ENCODE peak calls at places on chromosomes 4 and X, in ten cellular contexts. P is mesenchymal stem cell; G is ELF-1; C is activated CD4-positive, alpha-beta T cell treated with anti-CD3 and anti-CD28 coated beads, Interleukin-2, amount 50 U/mL, for 1 hour; W is activated T-helper 1 cell treated with Interleukin-2 at 50 U/mL for 16 hours; O is activated T-cell treated with anti-CD3 and anti-CD28 coated beads, Interleukin-2, amount 50 U/mL, for 1 hour; R is esophagus squamous epithelium; H is central memory CD4-positive, alpha-beta T cell; T is HAP-1; X is RKO. N is an unnamed sample.

GRCh38 chrX:48071064-48071985 is at the start of gene ZNF630:
- DNase-seq in P (peak), G (peak), C (peak), W (peak), O (peak), R (peak), H (peak), T (no peak), X (peak), N (peak)

GRCh38 chr4:111512081-111512774 is 633.0 kb upstream of the FAM241A start:
- DNase-seq in P (peak), G (no peak), C (no peak), W (no peak), O (no peak), R (no peak), H (no peak), T (no peak), X (peak), N (no peak)

GRCh38 chr4:144302704-144303536 is 162.4 kb upstream of the GYPA start:
- DNase-seq in P (no peak), G (no peak), C (no peak), W (no peak), O (no peak), R (no peak), H (no peak), T (no peak), X (no peak), N (no peak)

GRCh38 chr4:160580581-160580980 is 1477.7 kb downstream of the RAPGEF2 start:
- DNase-seq in P (no peak), G (no peak), C (no peak), W (no peak), O (no peak), R (no peak), H (no peak), T (no peak), X (no peak), N (no peak)

GRCh38 chr4:2006956-2007653 is 1.7 kb downstream of the NELFA start:
- DNase-seq in P (peak), G (no peak), C (no peak), W (no peak), O (no peak), R (no peak), H (no peak), T (no peak), X (peak), N (no peak)

GRCh38 chr4:12122316-12122715 is 693.6 kb upstream of the HS3ST1 start:
- DNase-seq in P (no peak), G (no peak), C (no peak), W (no peak), O (no peak), R (no peak), H (no peak), T (no peak), X (no peak), N (no peak)

GRCh38 chrX:132017431-132018185 is 5.5 kb upstream of the STK26 start:
- DNase-seq in P (no peak), G (no peak), C (no peak), W (no peak), O (no peak), R (no peak), H (no peak), T (no peak), X (no peak), N (peak)

GRCh38 chr4:85039526-85039925 is 73.0 kb upstream of the WDFY3 start:
- DNase-seq in P (peak), G (no peak), C (no peak), W (no peak), O (no peak), R (no peak), H (no peak), T (no peak), X (peak), N (no peak)

GRCh38 chrX:2434270-2434669 is 66.5 kb downstream of the DHRSX start:
- DNase-seq in P (no peak), G (no peak), C (no peak), W (no peak), O (no peak), R (no peak), H (no peak), T (no peak), X (no peak), N (no peak)

GRCh38 chrX:73977542-73978169 is 326.3 kb upstream of the ZCCHC13 start:
- DNase-seq in P (peak), G (peak), C (no peak), W (no peak), O (no peak), R (no peak), H (peak), T (peak), X (no peak), N (peak)

GRCh38 chr4:148065069-148065468 is 333.2 kb downstream of the ARHGAP10 start:
- DNase-seq in P (peak), G (no peak), C (no peak), W (no peak), O (no peak), R (no peak), H (no peak), T (no peak), X (no peak), N (no peak)

GRCh38 chr4:14695411-14695810 is 306.9 kb upstream of the CPEB2 start:
- DNase-seq in P (no peak), G (no peak), C (no peak), W (no peak), O (no peak), R (no peak), H (no peak), T (no peak), X (no peak), N (no peak)

GRCh38 chr4:183588169-183588675 is 70.8 kb downstream of the RWDD4 start:
- DNase-seq in P (peak), G (no peak), C (no peak), W (no peak), O (no peak), R (no peak), H (no peak), T (peak), X (no peak), N (no peak)

GRCh38 chrX:100654256-100654655 is 10.3 kb downstream of the SRPX2 start:
- DNase-seq in P (peak), G (peak), C (no peak), W (no peak), O (no peak), R (no peak), H (no peak), T (peak), X (peak), N (no peak)

GRCh38 chr4:157582141-157582540 is 361.6 kb downstream of the GRIA2 start:
- DNase-seq in P (no peak), G (no peak), C (no peak), W (no peak), O (no peak), R (no peak), H (no peak), T (no peak), X (no peak), N (no peak)

GRCh38 chr4:151228196-151229119 is 48.5 kb upstream of the PRSS48 start:
- DNase-seq in P (no peak), G (no peak), C (no peak), W (no peak), O (no peak), R (no peak), H (no peak), T (no peak), X (no peak), N (no peak)

GRCh38 chr4:75698963-75699228 is 25.5 kb upstream of the USO1 start:
- DNase-seq in P (no peak), G (no peak), C (no peak), W (no peak), O (no peak), R (no peak), H (no peak), T (no peak), X (no peak), N (no peak)

GRCh38 chr4:21012851-21013331 is 312.6 kb downstream of the PACRGL start:
- DNase-seq in P (peak), G (no peak), C (no peak), W (no peak), O (no peak), R (no peak), H (no peak), T (no peak), X (no peak), N (no peak)

GRCh38 chr4:126395661-126396060 is 1080.9 kb downstream of the FAT4 start:
- DNase-seq in P (peak), G (no peak), C (no peak), W (no peak), O (no peak), R (no peak), H (no peak), T (no peak), X (no peak), N (no peak)

GRCh38 chrX:148938348-148938747 is 437.9 kb downstream of the AFF2 start:
- DNase-seq in P (no peak), G (no peak), C (no peak), W (no peak), O (no peak), R (no peak), H (no peak), T (no peak), X (no peak), N (no peak)

GRCh38 chrX:48996969-48997368 is 5.1 kb downstream of the GRIPAP1 start:
- DNase-seq in P (no peak), G (peak), C (peak), W (no peak), O (no peak), R (no peak), H (no peak), T (peak), X (no peak), N (no peak)

GRCh38 chr4:102817613-102818268 is 9.6 kb downstream of the UBE2D3 start:
- DNase-seq in P (no peak), G (no peak), C (no peak), W (no peak), O (no peak), R (no peak), H (no peak), T (no peak), X (no peak), N (no peak)

GRCh38 chr4:48360285-48360965 is 19.1 kb downstream of the SLAIN2 start:
- DNase-seq in P (peak), G (no peak), C (no peak), W (no peak), O (no peak), R (no peak), H (no peak), T (peak), X (peak), N (no peak)

GRCh38 chr4:54971474-54971950 is 153.9 kb downstream of the KDR start:
- DNase-seq in P (peak), G (peak), C (no peak), W (no peak), O (no peak), R (no peak), H (no peak), T (peak), X (peak), N (no peak)

GRCh38 chrX:21266949-21267348 is 107.3 kb upstream of the CNKSR2 start:
- DNase-seq in P (no peak), G (no peak), C (no peak), W (no peak), O (no peak), R (no peak), H (no peak), T (no peak), X (no peak), N (no peak)

GRCh38 chr4:92636038-92636825 is 332.5 kb downstream of the GRID2 start:
- DNase-seq in P (peak), G (no peak), C (no peak), W (no peak), O (no peak), R (no peak), H (no peak), T (no peak), X (no peak), N (no peak)

GRCh38 chr4:80365928-80366327 is 30.4 kb downstream of the CFAP299 start:
- DNase-seq in P (peak), G (peak), C (peak), W (peak), O (peak), R (no peak), H (peak), T (peak), X (peak), N (no peak)

GRCh38 chr4:74056114-74056857 is 17.8 kb upstream of the CXCL3 start:
- DNase-seq in P (peak), G (no peak), C (no peak), W (no peak), O (no peak), R (no peak), H (no peak), T (no peak), X (peak), N (no peak)

GRCh38 chr4:14434916-14435315 is 567.4 kb upstream of the CPEB2 start:
- DNase-seq in P (no peak), G (no peak), C (no peak), W (no peak), O (no peak), R (no peak), H (no peak), T (no peak), X (no peak), N (no peak)

GRCh38 chrX:79266702-79267101 is 100.4 kb downstream of the ITM2A start:
- DNase-seq in P (no peak), G (no peak), C (no peak), W (no peak), O (no peak), R (no peak), H (no peak), T (no peak), X (no peak), N (no peak)

GRCh38 chrX:288561-288991 is 7.4 kb downstream of the PLCXD1 start:
- DNase-seq in P (no peak), G (no peak), C (no peak), W (no peak), O (no peak), R (no peak), H (no peak), T (no peak), X (no peak), N (no peak)

GRCh38 chrX:43140546-43140945 is 362.6 kb upstream of the PPP1R2C start:
- DNase-seq in P (no peak), G (no peak), C (no peak), W (no peak), O (no peak), R (no peak), H (no peak), T (no peak), X (no peak), N (no peak)

N was measured in T-helper 2 cell.